ENCODE peak calls at places on chromosome 1, in five cellular contexts. L is left ventricle myocardium inferior, V is coronary artery, Z is uterus, M is Peyer's patch. R is an unnamed sample.

GRCh38 chr1:211327341-211327921 is 798 bp downstream of the TRAF5 start:
- DNase-seq in L (no peak), V (no peak), Z (peak; percentile 31), M (no peak), R (no peak)

GRCh38 chr1:46820560-46821060 is 21.8 kb downstream of the CYP4B1 start:
- DNase-seq in L (no peak), V (no peak), Z (no peak), M (no peak), R (peak; percentile 40)

GRCh38 chr1:1067284-1068076 is 6.6 kb downstream of the RNF223 start:
- DNase-seq in L (no peak), V (no peak), Z (no peak), M (no peak), R (no peak)

GRCh38 chr1:8687539-8687938 is 129.9 kb downstream of the RERE start:
- DNase-seq in L (no peak), V (no peak), Z (no peak), M (no peak), R (no peak)

GRCh38 chr1:212453156-212453857 is 20.6 kb downstream of the NENF start:
- DNase-seq in L (no peak), V (no peak), Z (no peak), M (no peak), R (no peak)

GRCh38 chr1:116345830-116346229 is 27.2 kb upstream of the ATP1A1 start:
- DNase-seq in L (no peak), V (no peak), Z (no peak), M (no peak), R (no peak)

GRCh38 chr1:14780271-14780670 is 181.8 kb downstream of the KAZN start:
- DNase-seq in L (no peak), V (no peak), Z (no peak), M (no peak), R (no peak)

GRCh38 chr1:204405988-204406387 is 5.6 kb downstream of the PPP1R15B start:
- DNase-seq in L (no peak), V (no peak), Z (no peak), M (no peak), R (no peak)

GRCh38 chr1:184482113-184482512 is 95.3 kb downstream of the C1orf21 start:
- DNase-seq in L (peak; percentile 75), V (peak; percentile 77), Z (peak; percentile 75), M (no peak), R (no peak)

GRCh38 chr1:233566886-233567285 is 47.0 kb upstream of the KCNK1 start:
- DNase-seq in L (no peak), V (no peak), Z (no peak), M (no peak), R (no peak)

GRCh38 chr1:231069333-231069732 is 29.3 kb upstream of the FAM89A start:
- DNase-seq in L (no peak), V (no peak), Z (no peak), M (no peak), R (no peak)

GRCh38 chr1:157110686-157111085 is 11.1 kb upstream of the ETV3L start:
- DNase-seq in L (no peak), V (no peak), Z (no peak), M (no peak), R (no peak)

GRCh38 chr1:228015276-228016180 is 8.7 kb downstream of the WNT3A start:
- DNase-seq in L (peak; percentile 3), V (peak; percentile 52), Z (peak; percentile 4), M (peak; percentile 25), R (peak; percentile 53)

GRCh38 chr1:53323316-53323715 is 4.6 kb downstream of the LRP8 start:
- DNase-seq in L (no peak), V (no peak), Z (no peak), M (no peak), R (no peak)

GRCh38 chr1:150552692-150553278 is 3.6 kb downstream of the ADAMTSL4 start:
- DNase-seq in L (no peak), V (peak; percentile 81), Z (peak; percentile 47), M (no peak), R (no peak)

GRCh38 chr1:229129306-229130027 is 141.4 kb upstream of the RAB4A start:
- DNase-seq in L (no peak), V (no peak), Z (no peak), M (no peak), R (no peak)

DNA sequence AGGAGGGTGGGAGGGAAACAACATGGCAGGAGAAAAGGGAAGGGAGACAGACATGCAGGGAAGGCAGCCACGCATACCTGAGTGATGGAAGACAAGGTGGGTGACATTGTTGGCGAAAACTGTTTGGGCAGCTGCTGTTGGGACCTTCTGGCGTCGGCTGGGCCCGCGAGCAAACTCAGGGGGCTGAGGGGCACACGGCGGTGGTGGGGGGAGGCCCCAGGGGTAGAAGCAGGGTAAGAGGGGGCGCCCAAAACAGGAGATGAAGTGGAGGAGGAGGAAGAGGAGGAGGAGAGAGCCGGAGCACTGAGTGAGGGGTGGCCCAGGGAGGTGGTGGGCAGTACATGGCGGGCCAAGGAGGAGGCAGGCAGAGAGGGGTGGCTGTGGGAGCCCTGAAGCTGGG is 4.7 kb upstream of the DENND4B start:
- DNase-seq in L (no peak), V (no peak), Z (no peak), M (no peak), R (no peak)
- H3K27ac ChIP-seq in L (no peak overlapping the region), V (no peak overlapping the region), Z (no peak overlapping the region), M (no peak overlapping the region), R (no peak overlapping the region)

DNA sequence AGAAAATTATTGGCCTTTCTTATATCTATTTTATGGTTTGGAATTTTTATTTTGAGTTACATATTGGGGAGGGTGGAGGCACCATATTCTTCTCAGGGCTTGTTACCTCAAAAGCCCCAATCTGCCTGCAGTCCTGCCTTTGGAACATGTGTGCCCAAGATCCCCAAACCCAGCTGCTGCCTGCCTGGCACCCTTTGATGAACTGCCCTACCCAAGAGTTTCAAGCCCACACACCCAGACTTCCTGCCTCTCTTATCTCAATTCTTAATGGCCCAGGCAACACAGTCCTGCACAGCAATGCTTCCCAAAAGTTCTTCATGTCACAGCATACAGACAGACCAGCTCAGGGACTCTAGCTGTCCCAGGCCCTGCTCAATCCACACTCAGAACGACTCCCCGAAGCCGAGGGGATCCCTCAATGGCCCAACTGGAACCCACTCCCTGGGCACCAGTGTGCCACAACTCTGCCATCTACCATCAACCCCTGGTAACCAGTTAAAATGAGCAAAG is 19.2 kb downstream of the OLFML2B start:
- DNase-seq in L (no peak), V (no peak), Z (no peak), M (no peak), R (peak; percentile 38)
- H3K4me3 ChIP-seq in L (no peak overlapping the region), V (no peak overlapping the region), Z (no peak overlapping the region), M (no peak overlapping the region), R (no peak overlapping the region)

GRCh38 chr1:32680642-32681041 is 21.9 kb downstream of the SYNC start:
- DNase-seq in L (no peak), V (no peak), Z (no peak), M (no peak), R (no peak)

GRCh38 chr1:32681999-32682398 is 20.6 kb downstream of the SYNC start:
- DNase-seq in L (no peak), V (no peak), Z (no peak), M (no peak), R (no peak)

GRCh38 chr1:32684167-32684811 is 18.3 kb downstream of the SYNC start:
- DNase-seq in L (no peak), V (no peak), Z (peak; percentile 68), M (no peak), R (no peak)

GRCh38 chr1:32683397-32683796 is 19.2 kb downstream of the SYNC start:
- DNase-seq in L (no peak), V (no peak), Z (no peak), M (no peak), R (no peak)

GRCh38 chr1:32681501-32681900 is 21.1 kb downstream of the SYNC start:
- DNase-seq in L (no peak), V (no peak), Z (no peak), M (no peak), R (no peak)
- H3K27ac ChIP-seq in L (peak overlapping the region; percentile 58), V (no peak overlapping the region), Z (peak overlapping the region; percentile 23), M (no peak overlapping the region), R (no peak overlapping the region)

GRCh38 chr1:206769331-206769731 is 1.2 kb upstream of the IL19 start:
- DNase-seq in L (no peak), V (no peak), Z (no peak), M (no peak), R (no peak)
- H3K4me3 ChIP-seq in L (peak overlapping the region; percentile 35), V (peak overlapping the region; percentile 25), Z (no peak overlapping the region), M (no peak overlapping the region), R (no peak overlapping the region)